ENCODE peak calls at places on chromosomes 4 and X, in seven cellular contexts. X is HCT116, O is GM12878, N is H1, V is K562, S is SK-N-SH, L is HepG2. T is an unnamed sample.

GRCh38 chrX:119272882-119273806 is 37.1 kb downstream of the PGRMC1 start:
- DNase-seq in X (no peak), O (no peak), N (peak), V (no peak), S (peak), L (no peak), T (no peak)

GRCh38 chr4:608236-608635 is 17.1 kb upstream of the PDE6B start:
- DNase-seq in X (no peak), O (no peak), N (no peak), V (no peak), S (no peak), L (no peak), T (no peak)

GRCh38 chr4:119748853-119749252 is 120.2 kb upstream of the PDE5A start:
- DNase-seq in X (no peak), O (no peak), N (no peak), V (no peak), S (no peak), L (no peak), T (no peak)

GRCh38 chr4:8763966-8764901 is 107.4 kb downstream of the HMX1 start:
- DNase-seq in X (no peak), O (no peak), N (no peak), V (no peak), S (no peak), L (no peak), T (no peak)

GRCh38 chr4:127188847-127189246 is 443.9 kb upstream of the INTU start:
- DNase-seq in X (peak), O (no peak), N (no peak), V (no peak), S (no peak), L (no peak), T (no peak)

GRCh38 chrX:133490955-133491354 is 75.7 kb upstream of the GPC4 start:
- DNase-seq in X (no peak), O (no peak), N (no peak), V (no peak), S (no peak), L (no peak), T (no peak)

GRCh38 chrX:40098264-40099045 is 697 bp upstream of the BCOR start:
- DNase-seq in X (no peak), O (no peak), N (peak), V (no peak), S (peak), L (no peak), T (no peak)

GRCh38 chr4:115128037-115128436 is 14.6 kb upstream of the NDST4 start:
- DNase-seq in X (no peak), O (no peak), N (no peak), V (no peak), S (no peak), L (no peak), T (no peak)

GRCh38 chr4:8891646-8892555 is 20.3 kb upstream of the HMX1 start:
- DNase-seq in X (no peak), O (peak), N (peak), V (no peak), S (peak), L (no peak), T (no peak)

GRCh38 chr4:182143822-182144620 is 99.2 kb upstream of the TENM3 start:
- DNase-seq in X (no peak), O (no peak), N (peak), V (no peak), S (peak), L (no peak), T (peak)

GRCh38 chr4:79917246-79917645 is 155.8 kb downstream of the ANTXR2 start:
- DNase-seq in X (peak), O (peak), N (peak), V (peak), S (no peak), L (peak), T (peak)

GRCh38 chrX:136262241-136262640 is 11.0 kb upstream of the MAP7D3 start:
- DNase-seq in X (no peak), O (no peak), N (no peak), V (no peak), S (no peak), L (no peak), T (no peak)

GRCh38 chr4:100462206-100462605 is 55.6 kb downstream of the EMCN start:
- DNase-seq in X (no peak), O (no peak), N (no peak), V (no peak), S (no peak), L (no peak), T (no peak)

GRCh38 chr4:11428701-11429571 is at the start of gene HS3ST1:
- DNase-seq in X (peak), O (no peak), N (peak), V (no peak), S (peak), L (no peak), T (no peak)

GRCh38 chr4:106898621-106899230 is 137.4 kb downstream of the DKK2 start:
- DNase-seq in X (peak), O (no peak), N (peak), V (peak), S (peak), L (peak), T (peak)

GRCh38 chr4:85780664-85781063 is 305.7 kb downstream of the ARHGAP24 start:
- DNase-seq in X (no peak), O (no peak), N (no peak), V (no peak), S (no peak), L (no peak), T (no peak)

GRCh38 chr4:69124941-69125340 is 28.7 kb downstream of the UGT2B7 start:
- DNase-seq in X (no peak), O (no peak), N (no peak), V (no peak), S (no peak), L (no peak), T (no peak)

GRCh38 chrX:120795301-120795700 is 80.4 kb downstream of the CT47B1 start:
- DNase-seq in X (no peak), O (no peak), N (no peak), V (no peak), S (no peak), L (no peak), T (no peak)

GRCh38 chr4:131638776-131639175 is 1510.3 kb upstream of the PCDH10 start:
- DNase-seq in X (no peak), O (no peak), N (no peak), V (no peak), S (no peak), L (no peak), T (no peak)

GRCh38 chr4:139144911-139145551 is 32.0 kb downstream of the ELF2 start:
- DNase-seq in X (no peak), O (no peak), N (no peak), V (no peak), S (no peak), L (no peak), T (peak)

GRCh38 chr4:102022343-102022742 is 231.8 kb downstream of the BANK1 start:
- DNase-seq in X (no peak), O (no peak), N (no peak), V (no peak), S (no peak), L (no peak), T (no peak)
- TF ChIP-seq JUND in X (no peak), O (no peak), N (no peak), V (no peak), S (no peak), L (no peak), T (no peak)

GRCh38 chrX:114970806-114971205 is 46.6 kb downstream of the IL13RA2 start:
- DNase-seq in X (no peak), O (no peak), N (no peak), V (no peak), S (no peak), L (no peak), T (no peak)

GRCh38 chrX:114976321-114976720 is 41.1 kb downstream of the IL13RA2 start:
- DNase-seq in X (no peak), O (no peak), N (no peak), V (no peak), S (no peak), L (no peak), T (no peak)
- TF ChIP-seq JUND in X (no peak), O (no peak), N (no peak), V (no peak), S (no peak), L (no peak), T (no peak)

DNA sequence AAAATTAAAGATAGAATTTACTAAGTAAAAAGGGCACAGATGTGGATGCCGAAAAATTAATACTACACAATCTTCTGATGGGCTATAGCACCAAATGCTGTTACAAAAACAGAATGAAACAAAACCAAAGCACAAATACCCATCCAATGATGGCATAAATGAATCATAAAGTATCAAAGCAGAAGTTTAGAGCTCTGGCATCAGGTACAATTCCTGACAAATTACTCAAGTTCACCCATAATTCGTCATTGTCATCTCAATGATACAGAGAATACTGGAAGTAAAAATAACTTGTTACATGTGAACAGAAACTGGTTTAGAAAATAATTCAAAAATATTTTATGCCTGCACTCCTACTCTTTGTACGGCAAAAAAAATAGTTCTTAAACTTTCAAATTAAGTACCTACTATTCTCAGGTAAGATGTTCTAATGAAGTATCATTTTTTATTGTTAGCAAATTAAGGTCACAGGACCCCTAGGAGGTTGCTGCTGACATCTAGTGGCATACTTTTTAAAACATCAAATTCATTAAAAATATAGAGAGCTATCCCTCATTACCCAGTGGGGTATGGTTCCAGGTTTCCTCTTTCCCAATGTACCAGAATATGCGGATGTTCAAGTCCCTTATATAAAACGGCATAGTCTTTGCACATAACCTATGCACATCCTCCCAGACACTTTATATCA is 126.1 kb downstream of the INPP4B start:
- DNase-seq in X (peak), O (no peak), N (no peak), V (no peak), S (peak), L (no peak), T (peak)
- TF ChIP-seq JUND in X (peak), O (no peak), N (no peak), V (no peak), S (no peak), L (no peak), T (no peak)

DNA sequence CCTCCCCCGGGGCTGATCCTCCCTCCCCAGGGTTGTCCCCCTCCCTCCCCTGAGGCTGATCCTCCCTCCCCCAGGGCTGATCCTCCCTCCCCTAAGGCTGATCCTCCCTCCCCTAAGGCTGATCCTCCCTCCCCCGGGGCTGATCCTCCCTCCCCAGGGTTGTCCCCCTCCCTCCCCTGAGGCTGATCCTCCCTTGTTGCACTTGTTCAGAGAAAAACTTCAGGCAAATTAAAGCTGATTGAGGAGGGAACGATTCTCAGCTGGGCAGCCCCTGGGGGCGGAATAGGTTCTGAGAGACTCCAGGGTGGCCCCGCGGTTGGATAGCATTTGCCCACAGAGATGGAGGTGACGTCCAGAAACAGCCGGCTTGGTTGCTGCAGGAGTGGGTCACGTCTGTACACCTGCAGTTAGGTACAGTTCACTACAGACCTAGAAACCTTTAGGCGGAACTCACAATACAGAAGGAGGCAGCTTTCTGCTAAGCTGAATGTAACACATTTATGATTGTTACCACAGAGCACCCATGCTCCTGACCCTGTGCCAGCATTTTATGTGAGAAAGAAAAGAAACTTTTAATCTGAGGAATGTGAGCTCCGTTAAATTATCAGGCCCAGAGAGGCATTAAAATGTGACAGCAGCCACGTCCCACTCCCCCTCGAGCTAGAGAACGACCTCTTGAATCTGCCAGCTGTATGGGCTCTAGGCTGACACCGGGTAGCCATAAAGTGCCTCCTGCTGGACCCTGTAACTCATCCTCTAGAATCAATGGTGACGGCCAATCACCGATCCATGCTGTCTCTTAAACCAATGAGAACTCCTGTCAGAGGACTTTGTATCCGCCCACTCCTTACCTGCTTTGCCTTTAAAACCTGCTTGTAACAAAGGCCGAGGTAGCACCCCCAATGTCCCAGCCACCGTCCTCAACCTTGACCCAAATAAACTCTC is 110.4 kb upstream of the ADRA2C start:
- DNase-seq in X (no peak), O (no peak), N (no peak), V (no peak), S (no peak), L (no peak), T (no peak)
- TF ChIP-seq JUND in X (no peak), O (no peak), N (no peak), V (no peak), S (no peak), L (no peak), T (no peak)

DNA sequence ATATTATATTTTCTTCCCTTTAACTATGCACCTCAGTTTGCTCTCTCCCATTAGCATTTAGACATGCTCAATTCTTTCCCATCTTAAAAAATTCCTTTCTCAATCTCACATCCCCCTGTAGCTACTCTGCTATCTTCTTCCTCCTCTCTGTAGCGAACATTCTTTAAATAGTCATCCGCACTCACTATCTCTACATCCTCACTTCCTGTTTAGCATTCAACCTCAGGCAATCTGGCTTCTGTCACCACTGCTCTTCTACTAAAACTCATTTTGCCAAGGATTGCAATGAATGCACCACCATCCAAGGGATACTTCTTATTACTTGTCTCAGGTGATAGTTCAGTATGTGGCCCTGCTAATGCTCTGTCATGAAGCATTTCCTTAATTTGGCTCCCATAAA is 10.9 kb upstream of the TET2 start:
- DNase-seq in X (no peak), O (no peak), N (no peak), V (no peak), S (no peak), L (no peak), T (no peak)
- TF ChIP-seq JUND in X (no peak), O (no peak), N (no peak), V (no peak), S (no peak), L (no peak), T (no peak)

GRCh38 chrX:11329016-11329415 is 35.8 kb downstream of the AMELX start:
- DNase-seq in X (no peak), O (no peak), N (no peak), V (no peak), S (no peak), L (no peak), T (no peak)
- TF ChIP-seq JUND in X (no peak), O (no peak), N (no peak), V (no peak), S (peak), L (no peak), T (no peak)

DNA sequence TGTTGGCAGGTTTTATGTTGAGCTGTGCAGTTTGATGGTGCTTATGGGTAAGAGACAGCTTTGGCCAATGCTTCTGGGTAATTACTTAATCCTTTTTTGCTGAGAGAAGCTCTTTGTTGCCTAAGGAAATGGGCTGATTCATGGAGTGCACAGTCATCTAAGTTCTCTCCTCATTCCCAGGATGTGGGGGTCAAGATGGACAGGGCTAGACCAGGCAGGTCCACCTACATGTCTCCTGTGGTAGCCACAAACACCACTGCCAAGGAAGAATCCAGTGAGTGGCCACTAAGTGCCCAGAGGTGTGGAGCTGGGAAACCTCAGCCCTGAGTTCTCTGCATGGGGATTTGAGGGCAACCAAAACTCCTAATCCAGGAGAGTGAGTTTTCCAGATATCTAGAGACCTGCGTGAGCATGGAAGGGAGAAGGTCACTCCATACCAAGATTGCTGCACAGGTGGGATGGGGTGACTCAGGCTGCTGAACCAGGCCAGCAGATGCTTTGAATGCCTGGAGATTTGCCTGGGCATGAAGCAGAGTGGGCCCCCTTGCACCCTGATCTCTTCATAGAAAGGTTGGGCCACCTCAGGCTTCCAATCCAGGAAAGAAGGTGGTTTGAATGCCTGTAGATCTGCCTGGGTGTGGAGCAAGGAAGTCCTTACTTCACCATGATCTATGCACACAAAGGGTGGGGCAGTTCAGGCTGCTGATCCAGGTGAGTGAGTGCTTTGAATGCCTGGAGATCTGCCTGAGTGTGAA is 234.8 kb upstream of the GNPDA2 start:
- DNase-seq in X (no peak), O (no peak), N (no peak), V (no peak), S (no peak), L (no peak), T (no peak)
- TF ChIP-seq JUND in X (no peak), O (no peak), N (no peak), V (no peak), S (no peak), L (no peak), T (no peak)